ENCODE peak calls at places on chromosomes 12 and 14, in six cellular contexts. Q is A549; I is neural progenitor cell; F is CD8-positive, alpha-beta memory T cell; J is dorsolateral prefrontal cortex; M is upper lobe of right lung. U is an unnamed sample.

GRCh38 chr14:69828879-69829278 is 31.8 kb upstream of the SLC10A1 start:
- DNase-seq in Q (no peak), I (no peak), F (no peak), J (no peak), M (no peak), U (no peak)

GRCh38 chr12:92503977-92504966 is 198.5 kb upstream of the PLEKHG7 start:
- DNase-seq in Q (no peak), I (peak), F (no peak), J (no peak), M (no peak), U (no peak)

GRCh38 chr12:111024205-111024794 is 103.9 kb upstream of the MYL2 start:
- DNase-seq in Q (peak), I (peak), F (peak), J (peak), M (peak), U (no peak)

GRCh38 chr12:9118161-9118560 is 2.4 kb upstream of the A2M start:
- DNase-seq in Q (no peak), I (no peak), F (no peak), J (no peak), M (no peak), U (no peak)

GRCh38 chr12:26034371-26035142 is 76.1 kb downstream of the RASSF8 start:
- DNase-seq in Q (no peak), I (no peak), F (no peak), J (no peak), M (no peak), U (no peak)

GRCh38 chr12:106138646-106139421 is at the start of gene NUAK1:
- DNase-seq in Q (peak), I (peak), F (peak), J (peak), M (peak), U (peak)

GRCh38 chr12:32322354-32322753 is 77.0 kb upstream of the FGD4 start:
- DNase-seq in Q (no peak), I (peak), F (no peak), J (no peak), M (no peak), U (no peak)

GRCh38 chr14:70045715-70046535 is 142.8 kb downstream of the SLC8A3 start:
- DNase-seq in Q (peak), I (peak), F (no peak), J (peak), M (peak), U (peak)

GRCh38 chr12:117339104-117339503 is 22.3 kb downstream of the NOS1 start:
- DNase-seq in Q (peak), I (no peak), F (no peak), J (no peak), M (no peak), U (no peak)

GRCh38 chr12:62799766-62800406 is 135.1 kb downstream of the PPM1H start:
- DNase-seq in Q (peak), I (no peak), F (no peak), J (no peak), M (no peak), U (no peak)

GRCh38 chr14:73778736-73779135 is 64.6 kb upstream of the PNMA1 start:
- DNase-seq in Q (no peak), I (no peak), F (no peak), J (no peak), M (no peak), U (no peak)

GRCh38 chr12:111437816-111438454 is 32.2 kb downstream of the SH2B3 start:
- DNase-seq in Q (no peak), I (no peak), F (no peak), J (no peak), M (no peak), U (no peak)

GRCh38 chr14:64912256-64912655 is 2.0 kb upstream of the CHURC1 start:
- DNase-seq in Q (no peak), I (no peak), F (no peak), J (no peak), M (no peak), U (no peak)

GRCh38 chr12:12212769-12213168 is 54.1 kb downstream of the LRP6 start:
- DNase-seq in Q (peak), I (no peak), F (no peak), J (no peak), M (no peak), U (no peak)

GRCh38 chr14:55699131-55700057 is 119.4 kb downstream of the KTN1 start:
- DNase-seq in Q (peak), I (no peak), F (no peak), J (no peak), M (no peak), U (no peak)

GRCh38 chr14:61280526-61281185 is 482 bp downstream of the TMEM30B start:
- DNase-seq in Q (peak), I (peak), F (peak), J (no peak), M (peak), U (no peak)

GRCh38 chr14:101538865-101539264 is 22.4 kb upstream of the DIO3 start:
- DNase-seq in Q (no peak), I (no peak), F (no peak), J (no peak), M (no peak), U (no peak)

GRCh38 chr12:127656261-127656660 is 610.7 kb upstream of the TMEM132C start:
- DNase-seq in Q (no peak), I (no peak), F (no peak), J (no peak), M (no peak), U (no peak)

GRCh38 chr14:35034440-35034833 is 11.6 kb upstream of the FAM177A1 start:
- DNase-seq in Q (peak), I (no peak), F (no peak), J (no peak), M (no peak), U (no peak)

GRCh38 chr14:76964695-76965094 is 63.8 kb downstream of the IRF2BPL start:
- DNase-seq in Q (no peak), I (no peak), F (no peak), J (no peak), M (no peak), U (no peak)

GRCh38 chr12:131164096-131164872 is 210.6 kb downstream of the ADGRD1 start:
- DNase-seq in Q (peak), I (no peak), F (no peak), J (no peak), M (no peak), U (no peak)

GRCh38 chr12:39272934-39273770 is 169.8 kb downstream of the KIF21A start:
- DNase-seq in Q (peak), I (peak), F (peak), J (no peak), M (no peak), U (no peak)

GRCh38 chr14:101178184-101179072 is 274.9 kb upstream of the RTL1 start:
- DNase-seq in Q (no peak), I (no peak), F (no peak), J (no peak), M (peak), U (no peak)

GRCh38 chr12:67271976-67272375 is 2.8 kb downstream of the CAND1 start:
- DNase-seq in Q (no peak), I (no peak), F (no peak), J (no peak), M (no peak), U (no peak)

GRCh38 chr12:75825686-75826085 is 205.9 kb downstream of the PHLDA1 start:
- DNase-seq in Q (no peak), I (no peak), F (no peak), J (no peak), M (no peak), U (no peak)

GRCh38 chr14:35687335-35687939 is 121.7 kb downstream of the RALGAPA1 start:
- DNase-seq in Q (peak), I (peak), F (peak), J (no peak), M (no peak), U (no peak)

GRCh38 chr14:52078093-52078492 is 9.2 kb upstream of the NID2 start:
- DNase-seq in Q (no peak), I (no peak), F (no peak), J (no peak), M (no peak), U (no peak)

GRCh38 chr14:90513151-90514014 is 116.6 kb downstream of the CALM1 start:
- DNase-seq in Q (peak), I (peak), F (no peak), J (peak), M (peak), U (peak)

GRCh38 chr14:74616507-74616906 is 4.5 kb upstream of the LTBP2 start:
- DNase-seq in Q (peak), I (no peak), F (no peak), J (no peak), M (no peak), U (no peak)

GRCh38 chr12:57096099-57096572 is 7.2 kb downstream of the NAB2 start:
- DNase-seq in Q (no peak), I (no peak), F (no peak), J (no peak), M (no peak), U (no peak)

DNA sequence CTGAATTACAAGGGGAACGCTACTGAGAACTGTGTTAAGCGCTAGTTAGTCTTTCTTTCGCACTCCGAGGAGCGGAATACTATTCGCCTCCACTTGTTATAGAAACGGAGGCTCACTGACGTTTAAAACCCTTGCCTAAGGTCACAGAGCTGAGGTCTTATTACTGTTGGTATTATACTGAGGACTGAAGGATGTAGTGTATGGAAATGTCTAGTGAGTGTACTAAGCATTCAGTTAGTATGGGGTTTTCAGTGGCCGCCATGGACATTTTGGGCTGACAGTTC is 826 bp downstream of the ACADS start:
- DNase-seq in Q (no peak), I (no peak), F (no peak), J (no peak), M (no peak), U (no peak)
- H3K27ac ChIP-seq in Q (no peak), I (no peak), F (no peak), J (no peak), M (no peak), U (no peak)

GRCh38 chr12:114680498-114681148 is 3.4 kb downstream of the TBX3 start:
- DNase-seq in Q (no peak), I (no peak), F (no peak), J (no peak), M (no peak), U (no peak)
- H3K27ac ChIP-seq in Q (no peak), I (no peak), F (no peak), J (no peak), M (peak), U (no peak)

GRCh38 chr12:6093764-6094163 is 30.7 kb downstream of the VWF start:
- DNase-seq in Q (peak), I (no peak), F (no peak), J (no peak), M (no peak), U (no peak)
- H3K27ac ChIP-seq in Q (peak), I (no peak), F (no peak), J (no peak), M (peak), U (no peak)

GRCh38 chr12:69658203-69658602 is 40.9 kb downstream of the BEST3 start:
- DNase-seq in Q (no peak), I (no peak), F (no peak), J (no peak), M (no peak), U (no peak)
- H3K27ac ChIP-seq in Q (no peak), I (no peak), F (peak), J (no peak), M (no peak), U (no peak)

DNA sequence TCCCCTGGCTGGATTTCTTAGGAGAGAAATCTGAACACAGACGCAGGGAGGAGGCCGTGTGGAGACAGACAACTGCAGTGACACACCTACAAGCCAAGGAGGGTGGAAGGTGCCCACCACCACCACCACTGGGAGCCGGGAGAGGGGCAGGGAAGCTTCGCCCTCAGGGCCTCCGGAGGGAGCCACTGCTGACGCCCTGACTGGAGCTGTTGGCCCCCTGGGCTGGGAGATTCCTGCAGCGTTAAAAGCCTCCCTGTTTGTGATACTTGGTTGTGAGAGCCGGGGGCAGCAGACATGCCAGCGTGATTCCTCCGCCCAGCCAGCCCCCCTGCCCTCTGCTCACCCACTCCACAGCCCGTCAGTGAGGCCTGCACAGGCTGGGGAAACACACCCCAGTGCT is 72.0 kb downstream of the CHGA start:
- DNase-seq in Q (no peak), I (no peak), F (no peak), J (no peak), M (no peak), U (no peak)
- H3K27ac ChIP-seq in Q (no peak), I (no peak), F (no peak), J (no peak), M (no peak), U (no peak)